ENCODE peak calls at places on chromosomes 2 and 18, in six cellular contexts. Y is HFF-Myc, T is nephron progenitor cell, H is sigmoid colon, M is astrocyte of the spinal cord, U is breast epithelium. S is an unnamed sample.

GRCh38 chr2:46273225-46273863 is 23.9 kb upstream of the EPAS1 start:
- DNase-seq in Y (no peak), T (no peak), H (no peak), M (peak), U (no peak), S (no peak)

GRCh38 chr18:6401687-6402086 is 13.0 kb downstream of the L3MBTL4 start:
- DNase-seq in Y (no peak), T (peak), H (no peak), M (no peak), U (no peak), S (no peak)

GRCh38 chr2:187250137-187250536 is 197.9 kb downstream of the CALCRL start:
- DNase-seq in Y (no peak), T (no peak), H (no peak), M (no peak), U (no peak), S (no peak)

GRCh38 chr18:39487932-39488331 is 1922.3 kb upstream of the CELF4 start:
- DNase-seq in Y (no peak), T (no peak), H (no peak), M (no peak), U (no peak), S (no peak)

GRCh38 chr2:101113441-101114267 is 37.5 kb downstream of the TBC1D8 start:
- DNase-seq in Y (peak), T (no peak), H (no peak), M (peak), U (no peak), S (no peak)

GRCh38 chr2:223585691-223586090 is 16.5 kb downstream of the SCG2 start:
- DNase-seq in Y (no peak), T (no peak), H (no peak), M (peak), U (no peak), S (no peak)

GRCh38 chr2:217737127-217737526 is 265.7 kb downstream of the TNS1 start:
- DNase-seq in Y (no peak), T (no peak), H (no peak), M (no peak), U (peak), S (no peak)

GRCh38 chr2:8984855-8985254 is 18.6 kb downstream of the MBOAT2 start:
- DNase-seq in Y (no peak), T (no peak), H (no peak), M (no peak), U (no peak), S (no peak)

GRCh38 chr2:45441571-45441970 is 169.5 kb downstream of the SRBD1 start:
- DNase-seq in Y (no peak), T (no peak), H (no peak), M (no peak), U (no peak), S (no peak)

S was measured in sciatic nerve.